ENCODE peak calls at places on chromosomes 4 and X, in seven cellular contexts. N is SK-N-SH, U is fibroblast of lung, I is MM.1S, X is HCT116, Z is IMR-90, M is Karpas-422. E is an unnamed sample.

GRCh38 chr4:18754180-18754579 is 732.6 kb upstream of the LCORL start:
- DNase-seq in U (no peak), I (no peak), M (no peak), Z (no peak), N (no peak), X (no peak), E (no peak)

GRCh38 chr4:12633058-12633651 is 851.0 kb downstream of the RAB28 start:
- DNase-seq in Z (peak; percentile 48), M (peak; percentile 93), I (peak; percentile 92), X (peak; percentile 79), N (peak; percentile 48), U (peak; percentile 65), E (peak; percentile 87)

GRCh38 chr4:137623013-137623412 is 90.7 kb upstream of the PCDH18 start:
- DNase-seq in Z (no peak), I (peak; percentile 57), M (no peak), N (no peak), U (peak; percentile 59), X (no peak), E (no peak)

GRCh38 chr4:168488800-168489404 is 8.0 kb upstream of the PALLD start:
- DNase-seq in Z (no peak), I (no peak), X (no peak), M (no peak), U (no peak), N (no peak), E (no peak)

GRCh38 chrX:20263474-20263873 is 3.2 kb downstream of the RPS6KA3 start:
- DNase-seq in N (no peak), U (peak; percentile 47), X (no peak), Z (peak; percentile 61), I (peak; percentile 61), M (peak; percentile 40), E (no peak)

GRCh38 chr4:57329279-57329678 is 219.1 kb upstream of the IGFBP7 start:
- DNase-seq in X (no peak), N (no peak), M (no peak), I (no peak), Z (no peak), U (no peak), E (no peak)

GRCh38 chr4:114997596-114997995 is 115.8 kb downstream of the NDST4 start:
- DNase-seq in Z (no peak), X (no peak), M (no peak), U (peak; percentile 5), N (no peak), I (no peak), E (no peak)

GRCh38 chr4:83124079-83124780 is 9.7 kb upstream of the PLAC8 start:
- DNase-seq in X (no peak), Z (peak; percentile 2), M (no peak), U (no peak), I (no peak), N (no peak), E (no peak)

GRCh38 chr4:3449574-3450534 is 8.1 kb downstream of the HGFAC start:
- DNase-seq in I (no peak), X (no peak), M (no peak), Z (no peak), N (no peak), U (no peak), E (no peak)

GRCh38 chrX:72545990-72546389 is 26.7 kb downstream of the HDAC8 start:
- DNase-seq in N (no peak), X (no peak), M (no peak), Z (no peak), U (no peak), I (no peak), E (peak; percentile 50)

GRCh38 chr4:165810726-165811125 is 62.3 kb upstream of the TLL1 start:
- DNase-seq in N (no peak), M (no peak), U (no peak), X (no peak), Z (no peak), I (no peak), E (no peak)

GRCh38 chr4:112327950-112328349 is 30.8 kb downstream of the ALPK1 start:
- DNase-seq in Z (peak; percentile 72), M (peak; percentile 82), U (peak; percentile 79), I (peak; percentile 72), N (peak; percentile 27), X (peak; percentile 32), E (no peak)

GRCh38 chr4:88064410-88064809 is 57.0 kb downstream of the PKD2 start:
- DNase-seq in Z (no peak), N (no peak), U (no peak), M (no peak), I (no peak), X (no peak), E (no peak)

GRCh38 chr4:88075336-88075735 is 67.9 kb downstream of the PKD2 start:
- DNase-seq in M (no peak), X (no peak), N (no peak), Z (no peak), U (no peak), I (no peak), E (no peak)

GRCh38 chr4:88070031-88070430 is 62.6 kb downstream of the PKD2 start:
- DNase-seq in I (no peak), U (no peak), X (no peak), N (no peak), Z (no peak), M (no peak), E (no peak)
- H3K9ac ChIP-seq in I (no peak overlapping the region), U (no peak overlapping the region), X (no peak overlapping the region), N (no peak overlapping the region), Z (no peak overlapping the region), M (no peak overlapping the region), E (no peak overlapping the region)

GRCh38 chr4:151689211-151689991 is 71.4 kb downstream of the GATB start:
- DNase-seq in M (no peak), I (no peak), Z (no peak), X (no peak), U (no peak), N (no peak), E (no peak)

GRCh38 chr4:151691639-151692442 is 69.0 kb downstream of the GATB start:
- DNase-seq in X (no peak), Z (peak; percentile 37), U (no peak), N (no peak), M (no peak), I (no peak), E (no peak)

GRCh38 chr4:151690884-151691283 is 69.9 kb downstream of the GATB start:
- DNase-seq in Z (no peak), U (peak; percentile 28), X (no peak), N (peak; percentile 36), I (no peak), M (no peak), E (no peak)

GRCh38 chr4:151688785-151689043 is 72.1 kb downstream of the GATB start:
- DNase-seq in N (no peak), X (no peak), I (peak; percentile 58), Z (no peak), M (no peak), U (no peak), E (no peak)

DNA sequence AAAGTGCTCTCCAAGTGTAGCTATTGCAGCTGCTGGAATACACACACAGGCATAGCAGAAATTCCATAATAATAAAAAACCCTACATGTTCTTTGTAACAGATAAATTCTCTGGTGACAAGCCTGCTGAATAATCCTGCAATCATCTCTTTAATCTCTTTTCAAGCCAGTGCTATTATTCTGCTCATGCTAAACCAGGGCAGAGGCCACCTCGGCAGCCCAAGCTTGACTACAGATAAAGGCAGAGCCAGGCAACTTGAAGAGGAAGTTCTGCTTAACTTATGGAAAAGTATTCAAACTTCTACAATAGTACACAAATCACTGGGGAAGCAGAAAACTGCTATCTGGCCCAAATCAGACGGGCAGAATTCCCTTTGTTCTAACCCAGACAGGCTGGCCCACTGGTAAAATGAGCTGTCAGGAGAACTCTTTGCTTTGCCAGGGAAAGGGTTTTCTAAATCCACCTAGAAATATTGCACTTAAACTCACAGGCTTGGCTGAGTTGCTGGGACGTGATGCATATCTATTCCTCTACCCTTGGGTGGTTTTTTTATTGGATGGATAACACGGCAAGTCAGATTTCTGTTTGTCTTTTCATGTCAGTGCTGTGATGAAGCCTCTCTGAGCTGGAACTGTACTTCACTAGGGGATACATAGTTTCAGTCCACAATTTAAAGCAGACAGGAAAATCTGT is 70.5 kb downstream of the GATB start:
- DNase-seq in Z (peak; percentile 74), U (peak; percentile 52), N (peak; percentile 39), M (peak; percentile 51), I (no peak), X (no peak), E (no peak)
- H3K9ac ChIP-seq in Z (no peak overlapping the region), U (no peak overlapping the region), N (peak overlapping the region; percentile 36), M (no peak overlapping the region), I (no peak overlapping the region), X (no peak overlapping the region), E (no peak overlapping the region)

GRCh38 chr4:118738999-118739690 is 54.0 kb downstream of the METTL14 start:
- DNase-seq in U (no peak), N (no peak), M (no peak), X (no peak), Z (no peak), I (no peak), E (no peak)

GRCh38 chr4:118740869-118741268 is 55.7 kb downstream of the METTL14 start:
- DNase-seq in U (peak; percentile 66), I (peak; percentile 33), Z (no peak), X (peak; percentile 4), M (peak; percentile 77), N (peak; percentile 10), E (no peak)

GRCh38 chr4:118743867-118744266 is 58.7 kb downstream of the METTL14 start:
- DNase-seq in I (no peak), X (no peak), N (no peak), M (no peak), U (no peak), Z (peak; percentile 58), E (no peak)

GRCh38 chr4:118742050-118742449 is 56.9 kb downstream of the METTL14 start:
- DNase-seq in Z (no peak), N (no peak), M (no peak), I (no peak), X (no peak), U (no peak), E (no peak)

DNA sequence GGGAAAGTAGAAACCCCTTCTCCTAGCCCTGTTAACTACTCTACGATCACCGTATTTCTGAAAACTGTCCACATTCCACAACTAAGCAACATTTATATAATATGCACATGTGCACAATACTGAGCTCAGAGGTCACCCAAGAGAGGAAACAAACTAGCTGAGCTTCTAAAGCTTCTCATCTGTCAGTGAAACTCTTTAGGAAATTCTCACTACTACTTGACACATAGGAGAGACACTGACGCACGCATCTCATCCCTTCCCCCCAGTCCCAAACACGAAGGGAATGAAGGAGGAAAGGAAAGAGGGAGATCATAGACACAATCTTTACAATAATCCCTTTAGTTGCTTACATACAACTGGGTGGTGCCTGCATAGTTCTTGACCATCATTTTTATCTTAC is 56.3 kb downstream of the METTL14 start:
- DNase-seq in U (peak; percentile 39), Z (peak; percentile 42), N (no peak), X (no peak), I (no peak), M (no peak), E (no peak)
- H3K9ac ChIP-seq in U (no peak overlapping the region), Z (no peak overlapping the region), N (no peak overlapping the region), X (no peak overlapping the region), I (no peak overlapping the region), M (no peak overlapping the region), E (no peak overlapping the region)

DNA sequence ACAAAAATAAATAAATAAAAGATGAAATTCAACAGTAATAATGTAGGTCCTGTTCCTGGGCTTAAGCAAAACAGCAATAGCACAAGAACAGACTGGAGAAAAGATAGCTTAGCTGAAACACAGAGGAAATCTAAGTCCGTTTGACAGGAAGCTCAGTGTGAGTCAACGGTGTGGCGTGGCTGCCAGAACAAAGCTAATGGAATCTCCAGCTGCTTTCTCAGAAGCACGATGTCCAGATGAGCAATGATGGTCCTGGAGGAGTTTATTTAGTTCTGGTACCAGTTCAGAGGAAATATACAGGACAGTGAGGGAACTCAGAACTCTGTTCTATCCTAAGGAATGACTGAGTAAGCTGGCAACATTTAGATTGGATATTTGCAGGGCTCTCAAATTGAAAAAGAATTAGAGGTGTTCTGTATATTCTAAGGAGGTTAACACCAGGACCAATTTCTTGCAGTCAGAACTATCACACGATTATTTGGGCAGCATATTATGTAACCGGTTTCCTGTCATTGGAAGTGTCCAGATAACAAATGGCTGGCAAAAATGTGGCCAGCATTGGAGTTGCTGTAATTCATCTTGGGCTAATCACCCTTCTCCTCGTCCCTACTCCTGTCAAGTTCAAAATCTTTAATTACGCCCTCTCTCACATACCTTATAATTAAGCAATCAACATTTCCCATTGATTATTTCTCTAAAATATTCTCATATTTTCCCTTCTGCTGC is 12.7 kb downstream of the GAB3 start:
- DNase-seq in M (no peak), I (no peak), Z (peak; percentile 92), X (no peak), U (peak; percentile 85), N (no peak), E (no peak)
- H3K9ac ChIP-seq in M (no peak overlapping the region), I (no peak overlapping the region), Z (no peak overlapping the region), X (no peak overlapping the region), U (no peak overlapping the region), N (no peak overlapping the region), E (no peak overlapping the region)

E was measured in colonic mucosa.